ENCODE peak calls at places on chromosome 1, in five cellular contexts. D is AG04450; Y is NCI-H2081; N is AML-193; A is effector memory CD4-positive, alpha-beta T cell. U is an unnamed sample.

GRCh38 chr1:156750932-156751723 is at the start of gene HDGF:
- DNase-seq in D (no peak), Y (peak), N (peak), A (no peak), U (no peak)

GRCh38 chr1:246459213-246459612 is 47.9 kb downstream of the SMYD3 start:
- DNase-seq in D (no peak), Y (no peak), N (no peak), A (no peak), U (no peak)

GRCh38 chr1:25889470-25889869 is 14.0 kb upstream of the PAQR7 start:
- DNase-seq in D (no peak), Y (peak), N (peak), A (no peak), U (peak)

GRCh38 chr1:175376194-175376593 is 183.6 kb upstream of the KIAA0040 start:
- DNase-seq in D (no peak), Y (peak), N (no peak), A (no peak), U (no peak)

GRCh38 chr1:68230901-68231626 is 1.3 kb downstream of the WLS start:
- DNase-seq in D (no peak), Y (peak), N (no peak), A (no peak), U (peak)

GRCh38 chr1:11787251-11787803 is 18.4 kb downstream of the MTHFR start:
- DNase-seq in D (no peak), Y (no peak), N (no peak), A (no peak), U (peak)

GRCh38 chr1:15985611-15986272 is 9.8 kb upstream of the ZBTB17 start:
- DNase-seq in D (no peak), Y (no peak), N (peak), A (no peak), U (peak)

GRCh38 chr1:221335161-221336101 is 406.5 kb downstream of the DUSP10 start:
- DNase-seq in D (no peak), Y (no peak), N (no peak), A (no peak), U (peak)

GRCh38 chr1:94741510-94741909 is 78.6 kb upstream of the SLC44A3 start:
- DNase-seq in D (no peak), Y (no peak), N (peak), A (no peak), U (no peak)

GRCh38 chr1:53737648-53738204 is 1.2 kb downstream of the GLIS1 start:
- DNase-seq in D (no peak), Y (no peak), N (no peak), A (no peak), U (peak)

GRCh38 chr1:214420341-214420740 is 131.1 kb downstream of the PTPN14 start:
- DNase-seq in D (no peak), Y (no peak), N (no peak), A (no peak), U (no peak)

GRCh38 chr1:167935252-167936067 is 1.0 kb upstream of the DCAF6 start:
- DNase-seq in D (no peak), Y (peak), N (peak), A (peak), U (peak)

GRCh38 chr1:7380712-7381111 is 390.4 kb upstream of the VAMP3 start:
- DNase-seq in D (no peak), Y (no peak), N (no peak), A (no peak), U (no peak)

GRCh38 chr1:235069577-235070563 is 58.8 kb downstream of the TOMM20 start:
- DNase-seq in D (no peak), Y (peak), N (no peak), A (no peak), U (peak)

GRCh38 chr1:225811622-225812487 is 1.9 kb downstream of the EPHX1 start:
- DNase-seq in D (no peak), Y (no peak), N (no peak), A (no peak), U (peak)

GRCh38 chr1:36888811-36889477 is 145.4 kb downstream of the GRIK3 start:
- DNase-seq in D (no peak), Y (no peak), N (no peak), A (no peak), U (no peak)

GRCh38 chr1:79129914-79130313 is 123.4 kb upstream of the ADGRL4 start:
- DNase-seq in D (no peak), Y (no peak), N (no peak), A (no peak), U (no peak)

GRCh38 chr1:24108334-24109165 is 3.4 kb downstream of the MYOM3 start:
- DNase-seq in D (no peak), Y (no peak), N (no peak), A (no peak), U (peak)

GRCh38 chr1:218299416-218299815 is 14.3 kb downstream of the RRP15 start:
- DNase-seq in D (peak), Y (peak), N (peak), A (no peak), U (peak)

GRCh38 chr1:194705123-194705522 is 1518.7 kb upstream of the B3GALT2 start:
- DNase-seq in D (no peak), Y (no peak), N (no peak), A (no peak), U (no peak)

GRCh38 chr1:90989990-90990389 is 31.8 kb downstream of the ZNF644 start:
- DNase-seq in D (no peak), Y (no peak), N (no peak), A (no peak), U (no peak)

GRCh38 chr1:42424201-42424600 is 31.6 kb downstream of the ZMYND12 start:
- DNase-seq in D (no peak), Y (no peak), N (no peak), A (no peak), U (no peak)

GRCh38 chr1:59541891-59542290 is 245.0 kb downstream of the FGGY start:
- DNase-seq in D (no peak), Y (no peak), N (no peak), A (no peak), U (no peak)

GRCh38 chr1:156814571-156815260 is 1.9 kb downstream of the SH2D2A start:
- DNase-seq in D (no peak), Y (no peak), N (no peak), A (peak), U (no peak)

GRCh38 chr1:173017792-173018191 is 32.9 kb downstream of the TNFSF18 start:
- DNase-seq in D (no peak), Y (no peak), N (no peak), A (no peak), U (no peak)

GRCh38 chr1:70353641-70354331 is 736 bp downstream of the ANKRD13C start:
- DNase-seq in D (peak), Y (peak), N (no peak), A (no peak), U (peak)

GRCh38 chr1:221494670-221495069 is 247.2 kb downstream of the DUSP10 start:
- DNase-seq in D (no peak), Y (no peak), N (no peak), A (no peak), U (no peak)

GRCh38 chr1:218069180-218069579 is 215.9 kb upstream of the RRP15 start:
- DNase-seq in D (no peak), Y (no peak), N (no peak), A (no peak), U (no peak)

GRCh38 chr1:114154963-114155322 is 1.3 kb upstream of the SYT6 start:
- DNase-seq in D (no peak), Y (no peak), N (no peak), A (no peak), U (peak)

GRCh38 chr1:195965475-195965874 is 642.8 kb downstream of the KCNT2 start:
- DNase-seq in D (no peak), Y (no peak), N (no peak), A (no peak), U (no peak)

GRCh38 chr1:119549719-119550141 is 42.7 kb downstream of the HSD3B1 start:
- DNase-seq in D (peak), Y (peak), N (peak), A (no peak), U (no peak)

GRCh38 chr1:224273651-224274050 is 56.3 kb downstream of the NVL start:
- DNase-seq in D (peak), Y (no peak), N (no peak), A (no peak), U (peak)

GRCh38 chr1:6508154-6508875 is 16.8 kb upstream of the PLEKHG5 start:
- DNase-seq in D (no peak), Y (no peak), N (no peak), A (no peak), U (peak)

GRCh38 chr1:235017719-235018118 is 110.9 kb downstream of the TOMM20 start:
- DNase-seq in D (no peak), Y (no peak), N (no peak), A (no peak), U (no peak)

GRCh38 chr1:241533375-241534115 is 1.4 kb downstream of the KMO start:
- DNase-seq in D (no peak), Y (no peak), N (peak), A (no peak), U (no peak)

GRCh38 chr1:2987773-2988172 is 33.5 kb upstream of the ACTRT2 start:
- DNase-seq in D (no peak), Y (no peak), N (no peak), A (no peak), U (no peak)

GRCh38 chr1:154755858-154756730 is 114.0 kb downstream of the KCNN3 start:
- DNase-seq in D (no peak), Y (no peak), N (no peak), A (no peak), U (peak)

GRCh38 chr1:2819429-2819828 is 17.9 kb upstream of the TTC34 start:
- DNase-seq in D (no peak), Y (no peak), N (no peak), A (no peak), U (peak)

U was measured in osteoblast.